ENCODE peak calls at places on chromosomes 7 and 10, in seven cellular contexts. S is SHP77; V is activated T-cell treated with anti-CD3 and anti-CD28 coated beads, Interleukin-2, amount 50 U/mL, for 4 hours; N is AG04450; T is astrocyte of the spinal cord; A is mucosa of descending colon; L is LoVo. H is an unnamed sample.

GRCh38 chr7:1900847-1901246 is 230.8 kb downstream of the ELFN1 start:
- DNase-seq in S (no peak), V (no peak), N (no peak), T (no peak), A (no peak), L (no peak), H (no peak)

GRCh38 chr7:7980134-7980533 is 11.5 kb downstream of the GLCCI1 start:
- DNase-seq in S (no peak), V (no peak), N (no peak), T (no peak), A (no peak), L (no peak), H (no peak)

GRCh38 chr7:18320971-18321567 is 174.5 kb upstream of the HDAC9 start:
- DNase-seq in S (peak; percentile 44), V (no peak), N (no peak), T (peak; percentile 66), A (peak; percentile 32), L (peak; percentile 65), H (peak; percentile 69)

GRCh38 chr10:36559412-36559811 is 566.0 kb upstream of the ANKRD30A start:
- DNase-seq in S (no peak), V (no peak), N (no peak), T (no peak), A (no peak), L (no peak), H (no peak)

GRCh38 chr10:86657396-86658011 is 3.2 kb downstream of the OPN4 start:
- DNase-seq in S (no peak), V (no peak), N (no peak), T (no peak), A (no peak), L (no peak), H (no peak)

GRCh38 chr7:142391191-142391992 is 133.5 kb upstream of the PRSS58 start:
- DNase-seq in S (no peak), V (peak; percentile 21), N (no peak), T (no peak), A (no peak), L (no peak), H (no peak)

GRCh38 chr10:117663750-117664149 is 121.2 kb downstream of the EMX2 start:
- DNase-seq in S (no peak), V (no peak), N (no peak), T (peak; percentile 85), A (no peak), L (no peak), H (peak; percentile 38)

GRCh38 chr10:132528064-132528800 is 9.4 kb upstream of the INPP5A start:
- DNase-seq in S (no peak), V (no peak), N (no peak), T (no peak), A (no peak), L (no peak), H (peak; percentile 58)

GRCh38 chr7:70569335-70569819 is 562.6 kb upstream of the GALNT17 start:
- DNase-seq in S (no peak), V (no peak), N (no peak), T (no peak), A (no peak), L (no peak), H (no peak)

GRCh38 chr10:53977262-53977661 is 823.8 kb downstream of the PCDH15 start:
- DNase-seq in S (no peak), V (no peak), N (no peak), T (no peak), A (no peak), L (no peak), H (no peak)

GRCh38 chr7:495326-495725 is 24.3 kb downstream of the PDGFA start:
- DNase-seq in S (no peak), V (no peak), N (no peak), T (no peak), A (no peak), L (no peak), H (no peak)

GRCh38 chr7:116997972-116998371 is 44.7 kb downstream of the ST7 start:
- DNase-seq in S (no peak), V (no peak), N (no peak), T (no peak), A (no peak), L (no peak), H (no peak)

GRCh38 chr10:43250925-43251663 is 15.8 kb downstream of the RASGEF1A start:
- DNase-seq in S (no peak), V (peak; percentile 1), N (no peak), T (no peak), A (no peak), L (no peak), H (no peak)

GRCh38 chr10:86655173-86655540 is 810 bp downstream of the OPN4 start:
- DNase-seq in S (no peak), V (no peak), N (no peak), T (no peak), A (no peak), L (no peak), H (no peak)

GRCh38 chr10:84401838-84402611 is 73.6 kb downstream of the CCSER2 start:
- DNase-seq in S (no peak), V (no peak), N (no peak), T (no peak), A (no peak), L (no peak), H (no peak)

GRCh38 chr10:59434463-59435326 is 72.3 kb upstream of the FAM13C start:
- DNase-seq in S (no peak), V (no peak), N (no peak), T (peak; percentile 53), A (no peak), L (no peak), H (peak; percentile 33)

GRCh38 chr7:44109991-44110390 is 5.8 kb downstream of the AEBP1 start:
- DNase-seq in S (no peak), V (no peak), N (no peak), T (no peak), A (no peak), L (no peak), H (no peak)

GRCh38 chr7:47573758-47574472 is 8.0 kb downstream of the TNS3 start:
- DNase-seq in S (no peak), V (no peak), N (no peak), T (peak; percentile 59), A (peak; percentile 57), L (no peak), H (peak; percentile 73)

GRCh38 chr10:12501324-12501723 is 152.0 kb downstream of the CAMK1D start:
- DNase-seq in S (no peak), V (no peak), N (no peak), T (no peak), A (no peak), L (no peak), H (no peak)

GRCh38 chr10:28569506-28570159 is 36.7 kb downstream of the WAC start:
- DNase-seq in S (no peak), V (no peak), N (peak; percentile 23), T (peak; percentile 32), A (no peak), L (no peak), H (peak; percentile 42)

GRCh38 chr10:391304-391703 is 256.0 kb downstream of the ZMYND11 start:
- DNase-seq in S (peak; percentile 57), V (no peak), N (no peak), T (no peak), A (no peak), L (no peak), H (no peak)

GRCh38 chr7:44184221-44184873 is 4.9 kb downstream of the GCK start:
- DNase-seq in S (no peak), V (no peak), N (peak; percentile 44), T (peak; percentile 93), A (no peak), L (peak; percentile 86), H (peak; percentile 59)

GRCh38 chr7:102275123-102275703 is 11.5 kb upstream of the SH2B2 start:
- DNase-seq in S (no peak), V (no peak), N (no peak), T (no peak), A (no peak), L (no peak), H (no peak)

GRCh38 chr10:118698421-118698820 is 56.3 kb downstream of the CACUL1 start:
- DNase-seq in S (no peak), V (peak; percentile 76), N (no peak), T (peak; percentile 71), A (peak; percentile 21), L (peak; percentile 80), H (peak; percentile 62)

GRCh38 chr10:3119796-3120459 is 52.6 kb downstream of the PFKP start:
- DNase-seq in S (no peak), V (no peak), N (no peak), T (no peak), A (no peak), L (no peak), H (peak; percentile 37)

GRCh38 chr7:139687980-139688632 is 89.7 kb downstream of the HIPK2 start:
- DNase-seq in S (no peak), V (no peak), N (no peak), T (peak; percentile 66), A (no peak), L (no peak), H (peak; percentile 73)

H was measured in cardiac fibroblast.